ENCODE peak calls at places on chromosomes 13 and 19, in eight cellular contexts. One of them, this sample, is unnamed.

GRCh38 chr19:53624776-53625540 is 6.8 kb upstream of the DPRX start:
- DNase-seq in CD8-positive, alpha-beta T cell: no peak
- DNase-seq in fibroblast of the aortic adventitia: no peak
- DNase-seq in kidney epithelial cell: no peak
- DNase-seq in psoas muscle: no peak
- DNase-seq in fibroblast of mammary gland: no peak
- DNase-seq in AG04450: no peak
- DNase-seq in ascending aorta: no peak
- DNase-seq in this sample: no peak

GRCh38 chr19:34365463-34366401 is 736 bp downstream of the GPI start:
- DNase-seq in CD8-positive, alpha-beta T cell: no peak
- DNase-seq in fibroblast of the aortic adventitia: peak; percentile 37
- DNase-seq in kidney epithelial cell: no peak
- DNase-seq in psoas muscle: peak; percentile 45
- DNase-seq in fibroblast of mammary gland: peak; percentile 45
- DNase-seq in AG04450: no peak
- DNase-seq in ascending aorta: no peak
- DNase-seq in this sample: peak; percentile 44

GRCh38 chr19:48495391-48495790 is 16.2 kb downstream of the LMTK3 start:
- DNase-seq in CD8-positive, alpha-beta T cell: no peak
- DNase-seq in fibroblast of the aortic adventitia: no peak
- DNase-seq in kidney epithelial cell: no peak
- DNase-seq in psoas muscle: no peak
- DNase-seq in fibroblast of mammary gland: no peak
- DNase-seq in AG04450: no peak
- DNase-seq in ascending aorta: no peak
- DNase-seq in this sample: peak; percentile 49

GRCh38 chr19:48575931-48576622 is 24.1 kb downstream of the SULT2B1 start:
- DNase-seq in CD8-positive, alpha-beta T cell: no peak
- DNase-seq in fibroblast of the aortic adventitia: no peak
- DNase-seq in kidney epithelial cell: no peak
- DNase-seq in psoas muscle: no peak
- DNase-seq in fibroblast of mammary gland: no peak
- DNase-seq in AG04450: no peak
- DNase-seq in ascending aorta: no peak
- DNase-seq in this sample: no peak

GRCh38 chr19:55440411-55441105 is 2.5 kb downstream of the SHISA7 start:
- DNase-seq in CD8-positive, alpha-beta T cell: no peak
- DNase-seq in fibroblast of the aortic adventitia: no peak
- DNase-seq in kidney epithelial cell: no peak
- DNase-seq in psoas muscle: no peak
- DNase-seq in fibroblast of mammary gland: no peak
- DNase-seq in AG04450: no peak
- DNase-seq in ascending aorta: no peak
- DNase-seq in this sample: no peak

GRCh38 chr13:111043575-111043982 is 71.5 kb upstream of the ARHGEF7 start:
- DNase-seq in CD8-positive, alpha-beta T cell: no peak
- DNase-seq in fibroblast of the aortic adventitia: no peak
- DNase-seq in kidney epithelial cell: no peak
- DNase-seq in psoas muscle: peak; percentile 35
- DNase-seq in fibroblast of mammary gland: peak; percentile 64
- DNase-seq in AG04450: no peak
- DNase-seq in ascending aorta: no peak
- DNase-seq in this sample: peak; percentile 36

GRCh38 chr13:74895042-74895811 is 586.7 kb downstream of the TBC1D4 start:
- DNase-seq in CD8-positive, alpha-beta T cell: no peak
- DNase-seq in fibroblast of the aortic adventitia: no peak
- DNase-seq in kidney epithelial cell: no peak
- DNase-seq in psoas muscle: no peak
- DNase-seq in fibroblast of mammary gland: no peak
- DNase-seq in AG04450: no peak
- DNase-seq in ascending aorta: no peak
- DNase-seq in this sample: no peak

GRCh38 chr13:45055902-45056648 is 64.2 kb upstream of the GTF2F2 start:
- DNase-seq in CD8-positive, alpha-beta T cell: no peak
- DNase-seq in fibroblast of the aortic adventitia: peak; percentile 95
- DNase-seq in kidney epithelial cell: no peak
- DNase-seq in psoas muscle: no peak
- DNase-seq in fibroblast of mammary gland: peak; percentile 90
- DNase-seq in AG04450: no peak
- DNase-seq in ascending aorta: no peak
- DNase-seq in this sample: peak; percentile 58

GRCh38 chr19:14661372-14661924 is 13.2 kb downstream of the ADGRE3 start:
- DNase-seq in CD8-positive, alpha-beta T cell: no peak
- DNase-seq in fibroblast of the aortic adventitia: no peak
- DNase-seq in kidney epithelial cell: no peak
- DNase-seq in psoas muscle: no peak
- DNase-seq in fibroblast of mammary gland: no peak
- DNase-seq in AG04450: no peak
- DNase-seq in ascending aorta: no peak
- DNase-seq in this sample: no peak

GRCh38 chr19:5850743-5851293 is 431 bp downstream of the FUT3 start:
- DNase-seq in CD8-positive, alpha-beta T cell: no peak
- DNase-seq in fibroblast of the aortic adventitia: peak; percentile 77
- DNase-seq in kidney epithelial cell: no peak
- DNase-seq in psoas muscle: no peak
- DNase-seq in fibroblast of mammary gland: peak; percentile 65
- DNase-seq in AG04450: no peak
- DNase-seq in ascending aorta: no peak
- DNase-seq in this sample: peak; percentile 75

GRCh38 chr19:13181747-13182388 is 31.7 kb downstream of the IER2 start:
- DNase-seq in CD8-positive, alpha-beta T cell: peak; percentile 63
- DNase-seq in fibroblast of the aortic adventitia: peak; percentile 55
- DNase-seq in kidney epithelial cell: no peak
- DNase-seq in psoas muscle: peak; percentile 54
- DNase-seq in fibroblast of mammary gland: peak; percentile 60
- DNase-seq in AG04450: no peak
- DNase-seq in ascending aorta: no peak
- DNase-seq in this sample: peak; percentile 69

GRCh38 chr13:103663996-103664395 is 597.8 kb upstream of the SLC10A2 start:
- DNase-seq in CD8-positive, alpha-beta T cell: no peak
- DNase-seq in fibroblast of the aortic adventitia: no peak
- DNase-seq in kidney epithelial cell: no peak
- DNase-seq in psoas muscle: no peak
- DNase-seq in fibroblast of mammary gland: no peak
- DNase-seq in AG04450: no peak
- DNase-seq in ascending aorta: no peak
- DNase-seq in this sample: no peak

GRCh38 chr13:75637101-75637774 is 1.1 kb downstream of the LMO7 start:
- DNase-seq in CD8-positive, alpha-beta T cell: no peak
- DNase-seq in fibroblast of the aortic adventitia: no peak
- DNase-seq in kidney epithelial cell: no peak
- DNase-seq in psoas muscle: no peak
- DNase-seq in fibroblast of mammary gland: peak; percentile 37
- DNase-seq in AG04450: no peak
- DNase-seq in ascending aorta: no peak
- DNase-seq in this sample: no peak

GRCh38 chr19:48806818-48807589 is 3.8 kb downstream of the BCAT2 start:
- DNase-seq in CD8-positive, alpha-beta T cell: no peak
- DNase-seq in fibroblast of the aortic adventitia: peak; percentile 49
- DNase-seq in kidney epithelial cell: no peak
- DNase-seq in psoas muscle: no peak
- DNase-seq in fibroblast of mammary gland: peak; percentile 53
- DNase-seq in AG04450: no peak
- DNase-seq in ascending aorta: no peak
- DNase-seq in this sample: peak; percentile 63

GRCh38 chr19:19308373-19308772 is 11.9 kb downstream of the SUGP1 start:
- DNase-seq in CD8-positive, alpha-beta T cell: no peak
- DNase-seq in fibroblast of the aortic adventitia: no peak
- DNase-seq in kidney epithelial cell: no peak
- DNase-seq in psoas muscle: no peak
- DNase-seq in fibroblast of mammary gland: no peak
- DNase-seq in AG04450: no peak
- DNase-seq in ascending aorta: no peak
- DNase-seq in this sample: no peak
- TF ChIP-seq CTCF in CD8-positive, alpha-beta T cell: no peak
- TF ChIP-seq CTCF in fibroblast of the aortic adventitia: no peak
- TF ChIP-seq CTCF in kidney epithelial cell: no peak
- TF ChIP-seq CTCF in psoas muscle: no peak
- TF ChIP-seq CTCF in fibroblast of mammary gland: no peak
- TF ChIP-seq CTCF in AG04450: no peak
- TF ChIP-seq CTCF in ascending aorta: no peak
- TF ChIP-seq CTCF in this sample: no peak

GRCh38 chr19:16456652-16457194 is 15.0 kb downstream of the EPS15L1 start:
- DNase-seq in CD8-positive, alpha-beta T cell: no peak
- DNase-seq in fibroblast of the aortic adventitia: no peak
- DNase-seq in kidney epithelial cell: no peak
- DNase-seq in psoas muscle: no peak
- DNase-seq in fibroblast of mammary gland: no peak
- DNase-seq in AG04450: no peak
- DNase-seq in ascending aorta: no peak
- DNase-seq in this sample: no peak

GRCh38 chr19:16458391-16459128 is 13.2 kb downstream of the EPS15L1 start:
- DNase-seq in CD8-positive, alpha-beta T cell: no peak
- DNase-seq in fibroblast of the aortic adventitia: no peak
- DNase-seq in kidney epithelial cell: no peak
- DNase-seq in psoas muscle: no peak
- DNase-seq in fibroblast of mammary gland: no peak
- DNase-seq in AG04450: no peak
- DNase-seq in ascending aorta: no peak
- DNase-seq in this sample: no peak

GRCh38 chr19:16457195-16457953 is 14.4 kb downstream of the EPS15L1 start:
- DNase-seq in CD8-positive, alpha-beta T cell: no peak
- DNase-seq in fibroblast of the aortic adventitia: peak; percentile 61
- DNase-seq in kidney epithelial cell: no peak
- DNase-seq in psoas muscle: peak; percentile 49
- DNase-seq in fibroblast of mammary gland: peak; percentile 53
- DNase-seq in AG04450: no peak
- DNase-seq in ascending aorta: no peak
- DNase-seq in this sample: peak; percentile 53

GRCh38 chr19:16459680-16460079 is 12.1 kb downstream of the EPS15L1 start:
- DNase-seq in CD8-positive, alpha-beta T cell: no peak
- DNase-seq in fibroblast of the aortic adventitia: no peak
- DNase-seq in kidney epithelial cell: no peak
- DNase-seq in psoas muscle: no peak
- DNase-seq in fibroblast of mammary gland: no peak
- DNase-seq in AG04450: no peak
- DNase-seq in ascending aorta: no peak
- DNase-seq in this sample: no peak

DNA sequence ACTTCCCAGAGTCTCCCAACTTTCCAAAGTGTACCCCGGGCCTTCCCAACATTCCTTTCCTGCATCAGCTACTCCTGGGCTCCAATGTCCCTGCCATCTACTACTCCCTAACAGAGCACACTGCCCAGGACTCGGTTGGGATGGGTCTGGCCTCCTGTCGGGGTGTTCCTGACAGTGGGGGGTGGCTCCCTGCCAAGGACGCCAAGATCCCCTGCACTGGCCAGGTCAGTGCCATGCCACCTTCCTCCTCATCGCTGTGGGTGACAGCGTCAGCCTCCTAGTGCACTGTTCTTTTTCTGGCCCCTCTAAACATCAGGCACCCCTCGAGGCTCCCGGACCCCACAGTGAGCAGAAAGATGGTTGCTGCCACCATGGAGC is 13.8 kb downstream of the EPS15L1 start:
- DNase-seq in CD8-positive, alpha-beta T cell: no peak
- DNase-seq in fibroblast of the aortic adventitia: no peak
- DNase-seq in kidney epithelial cell: no peak
- DNase-seq in psoas muscle: peak; percentile 46
- DNase-seq in fibroblast of mammary gland: no peak
- DNase-seq in AG04450: no peak
- DNase-seq in ascending aorta: no peak
- DNase-seq in this sample: no peak
- H3K4me3 ChIP-seq in CD8-positive, alpha-beta T cell: no peak overlapping the region
- H3K4me3 ChIP-seq in fibroblast of the aortic adventitia: no peak overlapping the region
- H3K4me3 ChIP-seq in kidney epithelial cell: no peak overlapping the region
- H3K4me3 ChIP-seq in psoas muscle: peak overlapping the region; percentile 44
- H3K4me3 ChIP-seq in fibroblast of mammary gland: no peak overlapping the region
- H3K4me3 ChIP-seq in AG04450: no peak overlapping the region
- H3K4me3 ChIP-seq in ascending aorta: no peak overlapping the region
- H3K4me3 ChIP-seq in this sample: no peak overlapping the region

DNA sequence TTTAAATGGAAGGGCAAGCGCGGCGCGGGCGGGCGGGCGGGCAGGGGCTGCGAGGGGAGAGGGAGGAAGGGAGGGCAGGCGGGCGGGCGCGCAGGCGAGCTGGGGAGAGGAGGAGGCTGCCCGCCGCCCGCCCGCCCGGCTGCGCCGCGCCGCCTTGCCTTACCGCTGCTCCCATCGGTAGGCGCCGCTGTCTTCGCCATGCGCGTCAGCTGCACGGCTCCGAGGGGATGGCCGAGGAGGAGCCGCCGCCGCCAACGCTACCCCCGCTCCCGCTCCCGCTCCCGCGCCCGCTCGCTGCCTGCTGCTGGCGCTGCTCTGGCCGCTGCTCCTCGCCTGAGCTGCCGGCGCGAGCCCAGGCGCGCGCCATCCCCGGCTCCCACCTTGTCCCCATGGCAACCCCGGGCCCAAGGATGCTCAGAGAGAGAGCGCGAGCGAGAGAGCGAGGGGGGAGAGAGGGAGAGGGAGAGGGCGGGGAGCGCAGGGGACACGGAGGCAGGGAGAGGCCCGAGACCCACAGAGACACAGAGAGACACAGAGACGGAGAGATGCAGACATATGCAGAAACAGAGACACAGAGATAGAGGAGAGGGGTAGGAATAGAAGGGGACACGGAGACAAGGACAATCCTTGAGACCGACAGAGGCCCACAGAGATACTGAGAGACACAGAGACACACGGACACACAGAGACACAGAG is 40.3 kb downstream of the DEDD2 start:
- DNase-seq in CD8-positive, alpha-beta T cell: peak; percentile 73
- DNase-seq in fibroblast of the aortic adventitia: peak; percentile 58
- DNase-seq in kidney epithelial cell: peak; percentile 10
- DNase-seq in psoas muscle: peak; percentile 71
- DNase-seq in fibroblast of mammary gland: peak; percentile 66
- DNase-seq in AG04450: peak; percentile 32
- DNase-seq in ascending aorta: no peak
- DNase-seq in this sample: peak; percentile 72
- TF ChIP-seq CTCF in CD8-positive, alpha-beta T cell: peak; percentile 43
- TF ChIP-seq CTCF in fibroblast of the aortic adventitia: peak; percentile 52
- TF ChIP-seq CTCF in kidney epithelial cell: no peak
- TF ChIP-seq CTCF in psoas muscle: peak; percentile 42
- TF ChIP-seq CTCF in fibroblast of mammary gland: no peak
- TF ChIP-seq CTCF in AG04450: peak; percentile 40
- TF ChIP-seq CTCF in ascending aorta: peak; percentile 18
- TF ChIP-seq CTCF in this sample: peak; percentile 19

DNA sequence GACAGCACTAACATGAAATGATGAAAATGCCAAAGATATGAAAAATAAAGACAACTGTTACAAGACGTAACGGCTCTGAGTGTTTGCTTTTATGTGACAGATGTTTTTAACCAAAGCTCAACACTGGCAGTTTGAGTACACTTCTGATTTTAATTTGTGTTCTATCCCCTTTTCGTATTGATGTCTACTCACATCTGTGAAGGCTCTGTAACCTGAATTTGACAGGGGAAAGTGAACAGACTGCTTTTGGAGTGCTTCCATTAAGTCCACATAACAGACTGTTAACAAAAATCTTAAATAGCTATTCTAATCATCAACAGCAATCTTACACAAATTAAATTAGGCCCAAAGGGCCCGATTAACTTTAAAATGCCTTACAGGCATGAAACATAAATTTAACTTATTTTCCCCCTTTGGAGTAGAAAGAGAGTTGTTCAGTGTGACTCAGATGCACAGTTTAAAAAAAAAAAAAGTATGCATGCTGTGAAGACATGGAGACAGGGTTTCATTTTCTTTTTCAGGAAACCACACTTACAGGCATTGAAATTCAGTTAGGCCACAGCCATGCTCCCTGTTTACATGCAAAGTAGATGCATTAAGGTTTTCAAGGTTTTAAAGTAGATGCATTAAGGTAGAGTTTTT is 16.3 kb upstream of the RNASEH2B start:
- DNase-seq in CD8-positive, alpha-beta T cell: peak; percentile 20
- DNase-seq in fibroblast of the aortic adventitia: peak; percentile 18
- DNase-seq in kidney epithelial cell: no peak
- DNase-seq in psoas muscle: no peak
- DNase-seq in fibroblast of mammary gland: peak; percentile 38
- DNase-seq in AG04450: no peak
- DNase-seq in ascending aorta: no peak
- DNase-seq in this sample: no peak
- H3K4me3 ChIP-seq in CD8-positive, alpha-beta T cell: peak overlapping the region; percentile 26
- H3K4me3 ChIP-seq in fibroblast of the aortic adventitia: no peak overlapping the region
- H3K4me3 ChIP-seq in kidney epithelial cell: no peak overlapping the region
- H3K4me3 ChIP-seq in psoas muscle: no peak overlapping the region
- H3K4me3 ChIP-seq in fibroblast of mammary gland: no peak overlapping the region
- H3K4me3 ChIP-seq in AG04450: no peak overlapping the region
- H3K4me3 ChIP-seq in ascending aorta: no peak overlapping the region
- H3K4me3 ChIP-seq in this sample: no peak overlapping the region

This sample was measured in fibroblast of pulmonary artery.